ENCODE peak calls at places on chromosomes 13 and 19, in nine cellular contexts. S is kidney, G is mucosa of descending colon, N is right cardiac atrium, I is aorta, M is H1, H is lung, V is cardiac muscle cell, L is left ventricle myocardium inferior. P is an unnamed sample.
A peak's percentile ranks its signal among the peaks of the same experiment; 100 is the strongest.

GRCh38 chr19:39514840-39515550 is at the start of gene SELENOV:
- DNase-seq in S (no peak), G (no peak), N (no peak), I (peak; percentile 47), M (peak; percentile 91), H (no peak), V (no peak), L (no peak), P (no peak)

GRCh38 chr13:26488236-26489028 is 69.1 kb upstream of the WASF3 start:
- DNase-seq in S (no peak), G (no peak), N (no peak), I (no peak), M (no peak), H (no peak), V (no peak), L (no peak), P (no peak)

GRCh38 chr13:26985285-26985878 is 186.2 kb downstream of the USP12 start:
- DNase-seq in S (no peak), G (peak; percentile 94), N (peak; percentile 40), I (no peak), M (peak; percentile 71), H (peak; percentile 70), V (peak; percentile 89), L (no peak), P (peak; percentile 21)

GRCh38 chr13:77833331-77833863 is 85.2 kb downstream of the EDNRB start:
- DNase-seq in S (no peak), G (peak; percentile 13), N (no peak), I (no peak), M (no peak), H (no peak), V (peak; percentile 87), L (no peak), P (no peak)

GRCh38 chr13:113917096-113917495 is 53.2 kb upstream of the GAS6 start:
- DNase-seq in S (no peak), G (no peak), N (no peak), I (no peak), M (no peak), H (peak; percentile 22), V (no peak), L (no peak), P (no peak)

GRCh38 chr13:83378901-83379300 is 503.4 kb downstream of the SLITRK1 start:
- DNase-seq in S (no peak), G (no peak), N (no peak), I (no peak), M (no peak), H (no peak), V (peak; percentile 21), L (no peak), P (no peak)

GRCh38 chr19:31109626-31110025 is 239.6 kb downstream of the TSHZ3 start:
- DNase-seq in S (no peak), G (no peak), N (no peak), I (no peak), M (no peak), H (no peak), V (no peak), L (no peak), P (no peak)

GRCh38 chr13:46947425-46948191 is 50.8 kb upstream of the HTR2A start:
- DNase-seq in S (no peak), G (no peak), N (no peak), I (no peak), M (no peak), H (no peak), V (no peak), L (no peak), P (no peak)

GRCh38 chr13:102392810-102393209 is 9.0 kb downstream of the FGF14 start:
- DNase-seq in S (no peak), G (no peak), N (no peak), I (no peak), M (no peak), H (no peak), V (no peak), L (no peak), P (no peak)

GRCh38 chr19:33865306-33865705 is 68.6 kb downstream of the KCTD15 start:
- DNase-seq in S (no peak), G (no peak), N (no peak), I (no peak), M (no peak), H (no peak), V (no peak), L (no peak), P (no peak)

GRCh38 chr19:8451885-8452284 is 7.1 kb downstream of the HNRNPM start:
- DNase-seq in S (no peak), G (no peak), N (no peak), I (peak; percentile 6), M (no peak), H (no peak), V (peak; percentile 36), L (no peak), P (no peak)

GRCh38 chr13:34671136-34671535 is 270.9 kb upstream of the NBEA start:
- DNase-seq in S (no peak), G (no peak), N (peak; percentile 28), I (no peak), M (no peak), H (no peak), V (no peak), L (no peak), P (no peak)

GRCh38 chr19:7554990-7555864 is 19.7 kb downstream of the PNPLA6 start:
- DNase-seq in S (no peak), G (peak; percentile 62), N (no peak), I (peak; percentile 46), M (peak; percentile 95), H (no peak), V (no peak), L (no peak), P (no peak)

GRCh38 chr19:45161715-45162463 is 1.1 kb upstream of the NKPD1 start:
- DNase-seq in S (peak; percentile 58), G (no peak), N (no peak), I (no peak), M (peak; percentile 86), H (no peak), V (peak; percentile 56), L (no peak), P (no peak)

GRCh38 chr13:95153647-95154405 is 147.4 kb downstream of the ABCC4 start:
- DNase-seq in S (no peak), G (no peak), N (no peak), I (no peak), M (no peak), H (no peak), V (peak; percentile 44), L (no peak), P (no peak)

GRCh38 chr19:54208784-54209057 is 8.1 kb downstream of the RPS9 start:
- DNase-seq in S (no peak), G (no peak), N (no peak), I (no peak), M (no peak), H (no peak), V (peak; percentile 44), L (no peak), P (no peak)

GRCh38 chr19:1322198-1322981 is 36.7 kb downstream of the EFNA2 start:
- DNase-seq in S (no peak), G (no peak), N (no peak), I (no peak), M (no peak), H (no peak), V (no peak), L (no peak), P (no peak)

GRCh38 chr19:10501971-10502523 is 1.1 kb downstream of the KEAP1 start:
- DNase-seq in S (peak; percentile 91), G (peak; percentile 91), N (peak; percentile 79), I (peak; percentile 84), M (peak; percentile 71), H (peak; percentile 87), V (peak; percentile 44), L (peak; percentile 85), P (no peak)

GRCh38 chr13:99199541-99200432 is 867 bp upstream of the UBAC2 start:
- DNase-seq in S (no peak), G (no peak), N (no peak), I (no peak), M (no peak), H (no peak), V (no peak), L (no peak), P (no peak)

GRCh38 chr13:36819811-36820140 is 754 bp downstream of the RFXAP start:
- DNase-seq in S (no peak), G (no peak), N (no peak), I (no peak), M (no peak), H (no peak), V (peak; percentile 33), L (no peak), P (peak; percentile 15)

DNA sequence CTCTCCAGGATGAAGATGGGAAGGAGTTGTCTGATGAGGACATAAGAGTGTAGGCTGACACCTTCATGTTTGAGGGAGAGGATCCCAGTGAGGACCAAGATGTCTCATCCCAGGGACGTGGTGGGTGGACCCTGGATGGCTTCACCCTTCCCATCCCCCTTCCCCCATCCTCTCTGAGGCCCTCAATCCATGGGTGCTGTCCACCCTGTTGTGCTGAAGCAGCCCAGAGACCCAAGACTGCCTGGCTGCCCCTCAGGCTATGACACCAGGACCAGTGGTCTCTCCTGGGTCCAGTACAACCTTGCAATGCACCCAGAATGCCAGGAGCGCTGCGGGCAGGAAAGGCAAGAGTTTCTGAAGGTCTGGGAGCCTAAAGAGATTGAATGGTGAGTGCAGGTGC is 3.4 kb upstream of the CYP4F12 start:
- DNase-seq in S (no peak), G (no peak), N (no peak), I (no peak), M (no peak), H (no peak), V (no peak), L (no peak), P (no peak)
- H3K9me3 ChIP-seq in S (no peaks in the 10 kb centered on the region), G (no peaks in the 10 kb centered on the region), N (peaks cover 2% of the 10 kb centered on the region), I (peaks cover 3% of the 10 kb centered on the region), M (peaks cover 90% of the 10 kb centered on the region), H (peaks cover 3% of the 10 kb centered on the region), V (no peaks in the 10 kb centered on the region), L (no peaks in the 10 kb centered on the region), P (no peaks in the 10 kb centered on the region)

GRCh38 chr19:30082611-30083010 is 140.6 kb downstream of the URI1 start:
- DNase-seq in S (peak; percentile 22), G (no peak), N (no peak), I (no peak), M (no peak), H (no peak), V (no peak), L (no peak), P (no peak)
- H3K9me3 ChIP-seq in S (no peaks in the 10 kb centered on the region), G (no peaks in the 10 kb centered on the region), N (no peaks in the 10 kb centered on the region), I (peaks cover 2% of the 10 kb centered on the region), M (no peaks in the 10 kb centered on the region), H (peaks cover 12% of the 10 kb centered on the region), V (no peaks in the 10 kb centered on the region), L (no peaks in the 10 kb centered on the region), P (no peaks in the 10 kb centered on the region)

DNA sequence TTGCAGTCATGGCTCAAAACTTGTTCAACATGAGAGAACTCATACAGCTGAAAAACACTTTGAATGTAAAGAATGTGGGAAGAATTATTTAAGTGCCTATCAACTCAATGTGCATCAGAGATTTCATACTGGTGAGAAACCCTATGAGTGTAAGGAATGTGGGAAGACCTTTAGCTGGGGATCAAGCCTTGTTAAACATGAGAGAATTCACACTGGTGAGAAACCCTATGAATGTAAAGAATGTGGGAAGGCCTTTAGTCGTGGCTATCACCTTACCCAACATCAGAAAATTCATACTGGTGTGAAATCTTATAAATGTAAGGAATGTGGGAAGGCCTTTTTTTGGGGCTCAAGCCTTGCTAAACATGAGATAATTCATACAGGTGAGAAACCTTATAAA is 20.1 kb downstream of the ZNF283 start:
- DNase-seq in S (no peak), G (no peak), N (no peak), I (no peak), M (no peak), H (no peak), V (no peak), L (no peak), P (no peak)
- H3K9me3 ChIP-seq in S (peaks cover 78% of the 10 kb centered on the region), G (peaks cover 100% of the 10 kb centered on the region), N (peaks cover 14% of the 10 kb centered on the region), I (peaks cover 10% of the 10 kb centered on the region), M (peaks cover 66% of the 10 kb centered on the region), H (peaks cover 12% of the 10 kb centered on the region), V (peaks cover 5% of the 10 kb centered on the region), L (peaks cover 100% of the 10 kb centered on the region), P (peaks cover 39% of the 10 kb centered on the region)

GRCh38 chr13:74298912-74299311 is 164.7 kb upstream of the KLF12 start:
- DNase-seq in S (no peak), G (no peak), N (no peak), I (no peak), M (no peak), H (no peak), V (no peak), L (no peak), P (no peak)
- H3K9me3 ChIP-seq in S (no peaks in the 10 kb centered on the region), G (no peaks in the 10 kb centered on the region), N (no peaks in the 10 kb centered on the region), I (no peaks in the 10 kb centered on the region), M (no peaks in the 10 kb centered on the region), H (no peaks in the 10 kb centered on the region), V (no peaks in the 10 kb centered on the region), L (no peaks in the 10 kb centered on the region), P (no peaks in the 10 kb centered on the region)

P was measured in T-helper 17 cell.